ENCODE peak calls at places on chromosomes 4 and X, in six cellular contexts. K is mammary epithelial cell, V is NB4, R is transverse colon, Y is AG04449, L is A549. N is an unnamed sample.

GRCh38 chrX:39955621-39956020 is 142.1 kb downstream of the BCOR start:
- DNase-seq in L (no peak), K (no peak), R (no peak), Y (no peak), V (peak; percentile 53), N (no peak)

GRCh38 chr4:79900182-79900581 is 172.8 kb downstream of the ANTXR2 start:
- DNase-seq in V (no peak), R (no peak), K (no peak), L (no peak), Y (no peak), N (no peak)

GRCh38 chrX:109036624-109037023 is 300.3 kb upstream of the IRS4 start:
- DNase-seq in Y (no peak), R (no peak), L (no peak), K (no peak), V (no peak), N (no peak)

GRCh38 chrX:96436105-96436504 is 248.5 kb upstream of the DIAPH2 start:
- DNase-seq in K (no peak), Y (peak; percentile 33), R (no peak), L (no peak), V (no peak), N (no peak)

GRCh38 chr4:107689912-107690587 is 30.0 kb downstream of the PAPSS1 start:
- DNase-seq in V (no peak), Y (peak; percentile 50), L (peak; percentile 34), R (no peak), K (peak; percentile 94), N (no peak)

GRCh38 chr4:80115368-80116181 is 42.5 kb upstream of the ANTXR2 start:
- DNase-seq in Y (no peak), R (no peak), V (no peak), K (no peak), L (no peak), N (no peak)

GRCh38 chrX:141815904-141816303 is 22.2 kb upstream of the MAGEC3 start:
- DNase-seq in L (no peak), R (no peak), K (no peak), Y (no peak), V (no peak), N (no peak)

GRCh38 chr4:135434936-135435335 is 1233.3 kb upstream of the PABPC4L start:
- DNase-seq in Y (no peak), V (no peak), L (no peak), K (peak; percentile 12), R (no peak), N (no peak)

GRCh38 chr4:17781831-17782287 is 438 bp upstream of the FAM184B start:
- DNase-seq in V (no peak), Y (no peak), K (no peak), R (no peak), L (no peak), N (no peak)

GRCh38 chr4:184472540-184473264 is 1.6 kb downstream of the IRF2 start:
- DNase-seq in Y (no peak), K (peak; percentile 70), V (peak; percentile 83), L (peak; percentile 58), R (peak; percentile 92), N (peak; percentile 71)

GRCh38 chr4:145679991-145680455 is at the start of gene C4orf51:
- DNase-seq in K (peak; percentile 30), R (no peak), Y (peak; percentile 9), V (no peak), L (no peak), N (no peak)

GRCh38 chr4:111937368-111937767 is 207.9 kb upstream of the FAM241A start:
- DNase-seq in R (no peak), Y (no peak), V (peak; percentile 42), L (peak; percentile 6), K (peak; percentile 63), N (peak; percentile 33)

GRCh38 chr4:3442959-3443749 is 1.4 kb downstream of the HGFAC start:
- DNase-seq in Y (no peak), R (peak; percentile 47), K (peak; percentile 32), L (peak; percentile 58), V (peak; percentile 75), N (peak; percentile 5)

GRCh38 chr4:136306361-136306760 is 1225.9 kb downstream of the PCDH18 start:
- DNase-seq in K (no peak), V (no peak), R (no peak), L (no peak), Y (no peak), N (no peak)

GRCh38 chr4:150999091-150999490 is 16.0 kb downstream of the LRBA start:
- DNase-seq in V (peak; percentile 47), L (no peak), R (no peak), Y (no peak), K (no peak), N (no peak)

GRCh38 chr4:125664091-125664767 is 349.5 kb downstream of the FAT4 start:
- DNase-seq in K (no peak), V (no peak), L (no peak), R (no peak), Y (no peak), N (no peak)

GRCh38 chrX:6292599-6292998 is 63.9 kb upstream of the NLGN4X start:
- DNase-seq in R (no peak), Y (no peak), K (no peak), L (no peak), V (no peak), N (no peak)

GRCh38 chr4:64272432-64272831 is 136.8 kb downstream of the TECRL start:
- DNase-seq in V (no peak), Y (no peak), L (no peak), K (no peak), R (no peak), N (no peak)

GRCh38 chr4:151417164-151417571 is 8.2 kb downstream of the FHIP1A start:
- DNase-seq in K (peak; percentile 80), V (peak; percentile 8), Y (no peak), R (no peak), L (no peak), N (peak; percentile 23)

GRCh38 chrX:71095555-71095970 is at the start of gene FOXO4:
- DNase-seq in Y (no peak), V (peak; percentile 91), K (peak; percentile 69), L (peak; percentile 94), R (peak; percentile 93), N (peak; percentile 97)

GRCh38 chr4:148116264-148116663 is 325.9 kb downstream of the NR3C2 start:
- DNase-seq in K (no peak), Y (peak; percentile 59), L (no peak), R (no peak), V (no peak), N (no peak)

GRCh38 chrX:15242899-15243555 is 26.9 kb downstream of the ASB9 start:
- DNase-seq in R (peak; percentile 40), Y (no peak), K (peak; percentile 43), V (peak; percentile 45), L (peak; percentile 46), N (peak; percentile 53)

GRCh38 chrX:19864736-19865135 is 22.7 kb downstream of the SH3KBP1 start:
- DNase-seq in R (no peak), V (peak; percentile 58), Y (no peak), L (no peak), K (no peak), N (no peak)

GRCh38 chr4:75629239-75629638 is 1.1 kb downstream of the CDKL2 start:
- DNase-seq in R (no peak), L (no peak), K (no peak), V (no peak), Y (no peak), N (no peak)
- H3K4me3 ChIP-seq in R (no peak overlapping the region), L (peak overlapping the region; percentile 84), K (no peak overlapping the region), V (no peak overlapping the region), Y (no peak overlapping the region), N (no peak overlapping the region)

GRCh38 chr4:128517739-128518510 is 230.3 kb upstream of the PGRMC2 start:
- DNase-seq in V (peak; percentile 96), Y (peak; percentile 87), R (peak; percentile 14), L (peak; percentile 81), K (peak; percentile 83), N (no peak)
- H3K4me3 ChIP-seq in V (no peak overlapping the region), Y (no peak overlapping the region), R (no peak overlapping the region), L (no peak overlapping the region), K (no peak overlapping the region), N (no peak overlapping the region)

GRCh38 chrX:107716816-107717700 is 58.5 kb downstream of the TSC22D3 start:
- DNase-seq in K (peak; percentile 77), Y (no peak), V (peak; percentile 92), L (peak; percentile 71), R (peak; percentile 90), N (peak; percentile 72)
- H3K4me3 ChIP-seq in K (peak overlapping the region; percentile 47), Y (peak overlapping the region; percentile 64), V (peak overlapping the region; percentile 70), L (peak overlapping the region; percentile 84), R (peak overlapping the region; percentile 83), N (peak overlapping the region; percentile 70)

GRCh38 chr4:53536328-53536727 is 55.0 kb downstream of the LNX1 start:
- DNase-seq in L (no peak), Y (no peak), V (no peak), K (no peak), R (no peak), N (no peak)

GRCh38 chr4:53537606-53538005 is 53.7 kb downstream of the LNX1 start:
- DNase-seq in V (no peak), Y (no peak), L (no peak), R (peak; percentile 29), K (peak; percentile 32), N (no peak)

GRCh38 chr4:53545942-53546581 is 45.2 kb downstream of the LNX1 start:
- DNase-seq in L (no peak), R (no peak), Y (no peak), V (no peak), K (no peak), N (no peak)

GRCh38 chr4:53545238-53545637 is 46.0 kb downstream of the LNX1 start:
- DNase-seq in K (no peak), Y (no peak), R (no peak), V (no peak), L (no peak), N (no peak)

DNA sequence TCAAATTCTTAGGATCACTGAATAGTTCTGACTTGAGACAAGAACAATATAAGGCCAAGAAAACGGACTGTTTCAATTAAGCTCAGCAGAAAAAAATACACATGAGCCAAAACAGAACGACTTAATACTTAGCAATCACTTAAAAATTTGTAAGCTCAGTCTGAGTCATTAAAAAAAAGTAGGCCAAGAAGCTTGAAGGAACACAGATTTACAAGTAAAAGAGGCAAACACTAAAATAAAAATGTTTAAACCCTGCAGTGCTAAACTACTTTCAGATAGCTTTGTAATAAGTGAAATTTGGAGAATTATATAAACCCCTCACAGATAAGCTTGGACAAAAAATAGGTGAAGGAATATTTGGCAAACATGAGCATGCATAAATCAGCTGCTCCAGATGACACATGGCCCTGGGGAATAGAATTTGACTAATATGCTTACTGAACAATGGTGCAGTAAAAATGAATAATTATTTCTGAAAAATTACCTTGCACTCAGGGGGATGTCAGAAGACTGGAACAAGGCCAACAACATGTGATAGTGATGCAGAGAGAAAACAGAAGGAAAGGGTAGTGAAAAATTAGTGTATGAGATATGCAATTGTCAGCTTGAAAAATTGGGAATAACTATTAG is 49.6 kb downstream of the LNX1 start:
- DNase-seq in R (no peak), Y (peak; percentile 86), V (no peak), L (no peak), K (peak; percentile 75), N (no peak)
- H3K4me3 ChIP-seq in R (no peak overlapping the region), Y (no peak overlapping the region), V (no peak overlapping the region), L (no peak overlapping the region), K (no peak overlapping the region), N (no peak overlapping the region)